ENCODE peak calls at places on chromosomes 16 and 17, in six cellular contexts. One of them, this sample, is unnamed.

GRCh38 chr16:12425134-12425941 is 378.3 kb downstream of the CPPED1 start:
- DNase-seq in mesendoderm: peak; percentile 11
- DNase-seq in IMR-90: no peak
- DNase-seq in H1: no peak
- DNase-seq in neuronal stem cell: peak; percentile 15
- DNase-seq in H9: no peak
- DNase-seq in this sample: no peak

GRCh38 chr17:54900457-54901229 is at the start of gene TOM1L1:
- DNase-seq in H1: peak; percentile 84
- DNase-seq in neuronal stem cell: peak; percentile 69
- DNase-seq in H9: peak; percentile 94
- DNase-seq in IMR-90: peak; percentile 46
- DNase-seq in mesendoderm: peak; percentile 88
- DNase-seq in this sample: peak; percentile 79

GRCh38 chr17:13078591-13078990 is 60.8 kb upstream of the ELAC2 start:
- DNase-seq in H9: no peak
- DNase-seq in IMR-90: no peak
- DNase-seq in mesendoderm: no peak
- DNase-seq in neuronal stem cell: no peak
- DNase-seq in H1: no peak
- DNase-seq in this sample: no peak

GRCh38 chr16:15601212-15601879 is 41.6 kb downstream of the MARF1 start:
- DNase-seq in neuronal stem cell: no peak
- DNase-seq in H1: peak; percentile 65
- DNase-seq in H9: peak; percentile 75
- DNase-seq in IMR-90: no peak
- DNase-seq in mesendoderm: peak; percentile 45
- DNase-seq in this sample: no peak

GRCh38 chr16:11063432-11064201 is 119.3 kb downstream of the CLEC16A start:
- DNase-seq in H9: no peak
- DNase-seq in neuronal stem cell: no peak
- DNase-seq in IMR-90: no peak
- DNase-seq in mesendoderm: no peak
- DNase-seq in H1: no peak
- DNase-seq in this sample: no peak

GRCh38 chr17:2054262-2054739 is 602 bp upstream of the HIC1 start:
- DNase-seq in neuronal stem cell: no peak
- DNase-seq in mesendoderm: peak; percentile 42
- DNase-seq in H9: peak; percentile 71
- DNase-seq in IMR-90: peak; percentile 55
- DNase-seq in H1: peak; percentile 74
- DNase-seq in this sample: peak; percentile 73

GRCh38 chr17:19676901-19677300 is 28.4 kb downstream of the ALDH3A2 start:
- DNase-seq in H9: no peak
- DNase-seq in H1: no peak
- DNase-seq in neuronal stem cell: no peak
- DNase-seq in mesendoderm: no peak
- DNase-seq in IMR-90: no peak
- DNase-seq in this sample: no peak

GRCh38 chr17:50638851-50639767 is 4.4 kb downstream of the ABCC3 start:
- DNase-seq in H1: no peak
- DNase-seq in H9: peak; percentile 67
- DNase-seq in mesendoderm: peak; percentile 93
- DNase-seq in IMR-90: peak; percentile 97
- DNase-seq in neuronal stem cell: no peak
- DNase-seq in this sample: peak; percentile 91

GRCh38 chr16:19153876-19154275 is 14.2 kb upstream of the SYT17 start:
- DNase-seq in IMR-90: peak; percentile 13
- DNase-seq in mesendoderm: no peak
- DNase-seq in H9: no peak
- DNase-seq in neuronal stem cell: no peak
- DNase-seq in H1: no peak
- DNase-seq in this sample: peak; percentile 16

GRCh38 chr17:55722742-55723487 is at the start of gene TMEM100:
- DNase-seq in H9: no peak
- DNase-seq in mesendoderm: peak; percentile 77
- DNase-seq in H1: no peak
- DNase-seq in neuronal stem cell: no peak
- DNase-seq in IMR-90: peak; percentile 78
- DNase-seq in this sample: peak; percentile 93

GRCh38 chr16:58661199-58661830 is 23.3 kb downstream of the SLC38A7 start:
- DNase-seq in H9: peak; percentile 63
- DNase-seq in IMR-90: peak; percentile 91
- DNase-seq in H1: no peak
- DNase-seq in mesendoderm: peak; percentile 92
- DNase-seq in neuronal stem cell: peak; percentile 58
- DNase-seq in this sample: peak; percentile 91

GRCh38 chr17:59004338-59005111 is 102.2 kb downstream of the TRIM37 start:
- DNase-seq in mesendoderm: peak; percentile 67
- DNase-seq in H9: peak; percentile 67
- DNase-seq in H1: peak; percentile 79
- DNase-seq in IMR-90: peak; percentile 53
- DNase-seq in neuronal stem cell: peak; percentile 71
- DNase-seq in this sample: peak; percentile 66

GRCh38 chr16:19304670-19305240 is 19.2 kb downstream of the CLEC19A start:
- DNase-seq in neuronal stem cell: no peak
- DNase-seq in H9: no peak
- DNase-seq in mesendoderm: peak; percentile 74
- DNase-seq in IMR-90: no peak
- DNase-seq in H1: no peak
- DNase-seq in this sample: no peak

GRCh38 chr16:31202402-31203385 is at the start of gene PYCARD:
- DNase-seq in H9: peak; percentile 60
- DNase-seq in IMR-90: peak; percentile 19
- DNase-seq in mesendoderm: peak; percentile 61
- DNase-seq in H1: peak; percentile 79
- DNase-seq in neuronal stem cell: no peak
- DNase-seq in this sample: peak; percentile 43

GRCh38 chr17:51814521-51814920 is 344.0 kb downstream of the CA10 start:
- DNase-seq in H9: no peak
- DNase-seq in IMR-90: no peak
- DNase-seq in H1: no peak
- DNase-seq in mesendoderm: no peak
- DNase-seq in neuronal stem cell: no peak
- DNase-seq in this sample: no peak

GRCh38 chr17:62641101-62641500 is 13.6 kb downstream of the MRC2 start:
- DNase-seq in H1: no peak
- DNase-seq in neuronal stem cell: no peak
- DNase-seq in IMR-90: no peak
- DNase-seq in mesendoderm: no peak
- DNase-seq in H9: no peak
- DNase-seq in this sample: no peak

GRCh38 chr16:31177136-31177535 is 2.8 kb upstream of the FUS start:
- DNase-seq in H9: no peak
- DNase-seq in H1: no peak
- DNase-seq in neuronal stem cell: no peak
- DNase-seq in IMR-90: peak; percentile 59
- DNase-seq in mesendoderm: no peak
- DNase-seq in this sample: peak; percentile 43

GRCh38 chr16:85839681-85840240 is 40.3 kb downstream of the COX4I1 start:
- DNase-seq in H1: no peak
- DNase-seq in H9: no peak
- DNase-seq in IMR-90: no peak
- DNase-seq in neuronal stem cell: no peak
- DNase-seq in mesendoderm: no peak
- DNase-seq in this sample: no peak

GRCh38 chr17:39705786-39706348 is 6.0 kb downstream of the ERBB2 start:
- DNase-seq in H9: peak; percentile 52
- DNase-seq in H1: no peak
- DNase-seq in IMR-90: no peak
- DNase-seq in mesendoderm: no peak
- DNase-seq in neuronal stem cell: no peak
- DNase-seq in this sample: no peak

GRCh38 chr16:20971420-20971819 is 70.8 kb downstream of the LYRM1 start:
- DNase-seq in mesendoderm: no peak
- DNase-seq in IMR-90: no peak
- DNase-seq in neuronal stem cell: no peak
- DNase-seq in H1: no peak
- DNase-seq in H9: no peak
- DNase-seq in this sample: no peak

DNA sequence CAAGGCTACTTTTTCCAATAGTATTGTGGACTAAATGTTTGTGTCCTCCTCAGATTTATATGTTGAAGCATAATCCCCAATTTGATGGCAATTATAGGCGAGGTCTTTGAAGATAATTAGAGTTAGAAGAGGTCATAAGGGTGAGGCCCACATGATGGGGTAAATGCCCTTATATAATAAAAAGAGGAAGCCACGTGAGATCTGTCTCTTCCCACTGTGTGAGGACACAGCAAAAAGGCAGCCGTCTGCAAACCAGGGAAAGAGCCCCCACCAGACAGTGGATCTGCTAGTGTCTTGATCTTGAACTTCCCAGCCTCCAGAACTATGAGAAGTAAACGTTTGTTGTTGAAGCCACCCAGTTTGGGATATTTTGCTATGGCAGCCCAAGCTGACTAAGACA is 76.0 kb downstream of the LYRM1 start:
- DNase-seq in IMR-90: no peak
- DNase-seq in H1: no peak
- DNase-seq in mesendoderm: no peak
- DNase-seq in H9: no peak
- DNase-seq in neuronal stem cell: no peak
- DNase-seq in this sample: no peak
- H2BK15ac ChIP-seq in IMR-90: no peak overlapping the region
- H2BK15ac ChIP-seq in H1: no peak overlapping the region
- H2BK15ac ChIP-seq in mesendoderm: no peak overlapping the region
- H2BK15ac ChIP-seq in H9: no peak overlapping the region
- H2BK15ac ChIP-seq in neuronal stem cell: no peak overlapping the region
- H2BK15ac ChIP-seq in this sample: no peak overlapping the region

GRCh38 chr17:44192750-44193149 is 6.0 kb downstream of the TMUB2 start:
- DNase-seq in H1: no peak
- DNase-seq in mesendoderm: no peak
- DNase-seq in neuronal stem cell: no peak
- DNase-seq in IMR-90: no peak
- DNase-seq in H9: no peak
- DNase-seq in this sample: no peak
- H2BK15ac ChIP-seq in H1: no peak overlapping the region
- H2BK15ac ChIP-seq in mesendoderm: no peak overlapping the region
- H2BK15ac ChIP-seq in neuronal stem cell: no peak overlapping the region
- H2BK15ac ChIP-seq in IMR-90: no peak overlapping the region
- H2BK15ac ChIP-seq in H9: no peak overlapping the region
- H2BK15ac ChIP-seq in this sample: no peak overlapping the region

GRCh38 chr17:77906377-77906871 is 52.1 kb upstream of the TNRC6C start:
- DNase-seq in H9: peak; percentile 30
- DNase-seq in neuronal stem cell: no peak
- DNase-seq in IMR-90: no peak
- DNase-seq in mesendoderm: no peak
- DNase-seq in H1: no peak
- DNase-seq in this sample: no peak

GRCh38 chr17:77907497-77908120 is 50.9 kb upstream of the TNRC6C start:
- DNase-seq in IMR-90: no peak
- DNase-seq in neuronal stem cell: no peak
- DNase-seq in H9: peak; percentile 44
- DNase-seq in mesendoderm: no peak
- DNase-seq in H1: no peak
- DNase-seq in this sample: no peak

GRCh38 chr17:77909236-77909635 is 49.3 kb upstream of the TNRC6C start:
- DNase-seq in IMR-90: no peak
- DNase-seq in neuronal stem cell: no peak
- DNase-seq in mesendoderm: no peak
- DNase-seq in H9: no peak
- DNase-seq in H1: no peak
- DNase-seq in this sample: no peak

GRCh38 chr17:77908501-77908900 is 50.0 kb upstream of the TNRC6C start:
- DNase-seq in mesendoderm: no peak
- DNase-seq in IMR-90: no peak
- DNase-seq in H1: no peak
- DNase-seq in H9: no peak
- DNase-seq in neuronal stem cell: no peak
- DNase-seq in this sample: no peak

DNA sequence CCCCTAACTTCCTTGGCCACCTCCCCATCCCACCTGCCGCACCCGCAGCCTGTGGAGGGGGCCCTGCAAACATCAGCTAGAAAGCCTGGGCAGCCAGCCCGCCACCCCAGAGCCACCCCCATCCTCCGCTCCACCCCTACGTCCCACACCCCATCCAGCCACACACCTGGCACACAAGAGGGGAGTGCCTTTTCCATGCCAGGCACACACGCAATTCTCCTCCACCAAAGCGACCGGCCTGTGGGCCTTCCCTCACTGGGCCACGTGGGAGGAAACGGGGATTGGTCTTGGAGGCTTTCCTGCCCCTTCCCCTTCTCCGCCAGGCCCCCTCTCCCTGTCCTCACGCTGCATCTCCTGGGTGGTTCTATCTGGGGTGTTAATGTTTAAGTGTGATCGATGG is 48.7 kb upstream of the TNRC6C start:
- DNase-seq in mesendoderm: no peak
- DNase-seq in IMR-90: no peak
- DNase-seq in neuronal stem cell: no peak
- DNase-seq in H1: no peak
- DNase-seq in H9: no peak
- DNase-seq in this sample: no peak
- H2BK15ac ChIP-seq in mesendoderm: no peak overlapping the region
- H2BK15ac ChIP-seq in IMR-90: no peak overlapping the region
- H2BK15ac ChIP-seq in neuronal stem cell: peak overlapping the region; percentile 89
- H2BK15ac ChIP-seq in H1: no peak overlapping the region
- H2BK15ac ChIP-seq in H9: no peak overlapping the region
- H2BK15ac ChIP-seq in this sample: no peak overlapping the region

GRCh38 chr17:17395885-17396284 is 80.9 kb upstream of the MED9 start:
- DNase-seq in neuronal stem cell: no peak
- DNase-seq in mesendoderm: no peak
- DNase-seq in H1: no peak
- DNase-seq in H9: no peak
- DNase-seq in IMR-90: no peak
- DNase-seq in this sample: no peak

GRCh38 chr17:17395246-17395802 is 81.5 kb upstream of the MED9 start:
- DNase-seq in H9: no peak
- DNase-seq in mesendoderm: no peak
- DNase-seq in IMR-90: no peak
- DNase-seq in neuronal stem cell: no peak
- DNase-seq in H1: no peak
- DNase-seq in this sample: no peak

GRCh38 chr17:17391575-17392370 is 85.0 kb upstream of the MED9 start:
- DNase-seq in H9: no peak
- DNase-seq in IMR-90: no peak
- DNase-seq in neuronal stem cell: no peak
- DNase-seq in mesendoderm: no peak
- DNase-seq in H1: no peak
- DNase-seq in this sample: no peak

GRCh38 chr17:17393976-17394375 is 82.8 kb upstream of the MED9 start:
- DNase-seq in H9: no peak
- DNase-seq in mesendoderm: no peak
- DNase-seq in IMR-90: no peak
- DNase-seq in H1: no peak
- DNase-seq in neuronal stem cell: no peak
- DNase-seq in this sample: no peak

DNA sequence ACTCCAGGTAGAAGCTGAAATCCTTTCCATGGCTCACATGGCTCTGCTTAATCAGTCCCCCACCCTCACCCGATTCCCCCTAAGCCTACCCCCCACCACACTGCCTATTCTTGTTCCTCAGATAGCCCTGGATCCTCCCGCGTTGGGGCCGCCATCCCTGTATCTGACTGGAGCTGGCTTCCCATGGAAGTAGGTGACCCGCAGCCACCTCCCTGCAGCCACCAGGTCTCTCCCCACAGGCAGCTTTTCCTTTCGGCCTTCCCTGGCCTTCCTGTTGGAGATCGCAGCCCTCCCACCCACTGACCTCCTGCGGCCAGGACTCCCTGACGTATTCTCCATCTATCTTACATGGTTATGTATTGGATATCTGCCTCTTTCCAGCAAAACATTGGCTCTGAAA is 82.3 kb upstream of the MED9 start:
- DNase-seq in H9: no peak
- DNase-seq in IMR-90: no peak
- DNase-seq in neuronal stem cell: no peak
- DNase-seq in mesendoderm: no peak
- DNase-seq in H1: no peak
- DNase-seq in this sample: no peak
- H2BK15ac ChIP-seq in H9: no peak overlapping the region
- H2BK15ac ChIP-seq in IMR-90: no peak overlapping the region
- H2BK15ac ChIP-seq in neuronal stem cell: no peak overlapping the region
- H2BK15ac ChIP-seq in mesendoderm: no peak overlapping the region
- H2BK15ac ChIP-seq in H1: no peak overlapping the region
- H2BK15ac ChIP-seq in this sample: peak overlapping the region; percentile 30

This sample was measured in mesenchymal stem cell.